ENCODE peak calls at places on chromosomes 11 and 22, in six cellular contexts. S is IMR-90, U is H9, D is mesenchymal stem cell, J is neuronal stem cell, M is H1. L is an unnamed sample.
A peak's percentile ranks its signal among the peaks of the same experiment; 100 is the strongest.

GRCh38 chr11:120184371-120184945 is 26.4 kb upstream of the OAF start:
- DNase-seq in J (no peak), D (no peak), U (no peak), M (no peak), S (no peak), L (no peak)

GRCh38 chr11:62705401-62705800 is 1.8 kb downstream of the BSCL2 start:
- DNase-seq in M (no peak), D (no peak), J (no peak), S (no peak), U (peak; percentile 41), L (no peak)

GRCh38 chr11:110935018-110935640 is 222.9 kb upstream of the ARHGAP20 start:
- DNase-seq in D (no peak), S (no peak), M (no peak), U (no peak), J (no peak), L (no peak)

GRCh38 chr11:25065711-25066110 is 568.9 kb downstream of the LUZP2 start:
- DNase-seq in J (no peak), U (no peak), S (peak; percentile 78), D (peak; percentile 26), M (no peak), L (no peak)

GRCh38 chr11:129728571-129728970 is 87.1 kb upstream of the TMEM45B start:
- DNase-seq in S (no peak), D (no peak), U (no peak), M (no peak), J (no peak), L (no peak)

GRCh38 chr11:16604784-16605439 is 133.5 kb upstream of the C11orf58 start:
- DNase-seq in S (peak; percentile 35), U (peak; percentile 39), D (peak; percentile 57), M (no peak), J (peak; percentile 40), L (no peak)

GRCh38 chr11:4983851-4984250 is 10.8 kb upstream of the OR51L1 start:
- DNase-seq in U (no peak), J (no peak), M (no peak), D (no peak), S (no peak), L (no peak)

GRCh38 chr22:44276706-44277403 is 35.9 kb downstream of the SHISAL1 start:
- DNase-seq in D (no peak), M (no peak), J (no peak), U (no peak), S (no peak), L (no peak)

GRCh38 chr11:96817488-96817887 is 427.7 kb downstream of the JRKL start:
- DNase-seq in J (no peak), U (no peak), S (no peak), D (peak; percentile 61), M (no peak), L (peak; percentile 73)

GRCh38 chr11:110828086-110828485 is 115.8 kb upstream of the ARHGAP20 start:
- DNase-seq in J (no peak), M (no peak), D (no peak), U (no peak), S (no peak), L (no peak)

GRCh38 chr11:24560324-24560723 is 63.5 kb downstream of the LUZP2 start:
- DNase-seq in D (no peak), S (no peak), J (no peak), U (no peak), M (no peak), L (no peak)

GRCh38 chr11:17366491-17366890 is 14.9 kb downstream of the NCR3LG1 start:
- DNase-seq in M (no peak), U (no peak), D (no peak), J (no peak), S (no peak), L (no peak)

GRCh38 chr11:134555510-134555909 is 143.5 kb upstream of the B3GAT1 start:
- DNase-seq in D (no peak), J (no peak), S (no peak), M (no peak), U (no peak), L (no peak)

GRCh38 chr11:122509091-122509490 is 146.4 kb upstream of the UBASH3B start:
- DNase-seq in U (no peak), M (no peak), J (no peak), S (no peak), D (no peak), L (no peak)

GRCh38 chr22:41699264-41700104 is at the start of gene MEI1:
- DNase-seq in U (peak; percentile 85), S (peak; percentile 56), J (no peak), D (no peak), M (peak; percentile 38), L (peak; percentile 85)

GRCh38 chr11:112132737-112133136 is 31.2 kb downstream of the IL18 start:
- DNase-seq in M (no peak), U (no peak), J (no peak), D (no peak), S (no peak), L (no peak)

GRCh38 chr11:79437274-79437980 is 3.4 kb downstream of the TENM4 start:
- DNase-seq in S (peak; percentile 57), M (no peak), D (peak; percentile 48), J (peak; percentile 69), U (peak; percentile 82), L (peak; percentile 45)
- H2BK5ac ChIP-seq in S (no peak overlapping the region), M (no peak overlapping the region), D (no peak overlapping the region), J (no peak overlapping the region), U (no peak overlapping the region), L (no peak overlapping the region)

DNA sequence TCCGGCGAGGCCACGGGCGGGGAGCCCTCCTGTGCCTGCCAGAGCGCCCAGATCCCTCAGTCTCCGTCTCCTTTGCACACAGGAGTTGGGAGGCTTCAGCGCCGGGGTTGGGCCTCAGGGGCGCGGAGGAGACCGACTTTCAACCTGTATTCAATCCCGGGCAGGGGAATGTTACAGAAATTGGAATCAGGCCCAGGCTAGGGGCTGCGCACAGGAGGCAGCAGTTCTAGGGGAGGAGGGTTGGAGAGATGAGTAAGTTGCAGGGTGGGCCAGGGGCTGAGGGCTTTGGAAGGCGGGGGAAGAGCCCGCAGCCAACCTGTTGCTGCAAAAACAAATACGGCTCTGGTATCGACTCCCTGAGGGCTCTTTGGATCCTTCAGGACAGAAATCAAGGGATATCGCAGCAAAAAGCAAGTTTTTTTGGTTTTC is 651 bp upstream of the KCNA4 start:
- DNase-seq in S (no peak), U (peak; percentile 38), M (no peak), D (no peak), J (no peak), L (no peak)
- H4K91ac ChIP-seq in S (no peak overlapping the region), U (no peak overlapping the region), M (no peak overlapping the region), D (no peak overlapping the region), J (no peak overlapping the region), L (no peak overlapping the region)

DNA sequence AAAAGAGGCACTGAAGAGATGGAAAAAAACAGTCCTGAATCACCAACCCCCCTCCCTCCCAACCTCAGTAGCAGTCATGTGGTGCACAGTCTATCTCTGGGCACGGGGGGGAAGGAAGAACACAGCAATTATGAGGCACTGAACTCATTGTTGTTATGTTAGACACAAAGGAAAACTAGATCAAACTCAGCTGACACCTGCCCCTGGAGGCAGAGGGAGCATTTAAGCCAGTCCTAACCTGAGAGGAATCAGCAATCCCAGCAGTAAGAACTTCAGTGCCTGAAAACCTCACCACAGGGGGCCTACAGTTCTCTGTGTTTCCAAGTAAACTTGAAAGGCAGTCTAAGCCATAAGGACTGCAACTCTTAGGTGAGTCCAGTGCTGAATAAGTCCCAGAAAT is 72.4 kb downstream of the GLYATL1 start:
- DNase-seq in M (peak; percentile 27), U (peak; percentile 66), S (no peak), D (no peak), J (peak; percentile 47), L (no peak)
- H3K4me1 ChIP-seq in M (peaks cover 5% of the 10 kb centered on the region), U (no peaks in the 10 kb centered on the region), S (no peaks in the 10 kb centered on the region), D (no peaks in the 10 kb centered on the region), J (no peaks in the 10 kb centered on the region), L (no peaks in the 10 kb centered on the region)

DNA sequence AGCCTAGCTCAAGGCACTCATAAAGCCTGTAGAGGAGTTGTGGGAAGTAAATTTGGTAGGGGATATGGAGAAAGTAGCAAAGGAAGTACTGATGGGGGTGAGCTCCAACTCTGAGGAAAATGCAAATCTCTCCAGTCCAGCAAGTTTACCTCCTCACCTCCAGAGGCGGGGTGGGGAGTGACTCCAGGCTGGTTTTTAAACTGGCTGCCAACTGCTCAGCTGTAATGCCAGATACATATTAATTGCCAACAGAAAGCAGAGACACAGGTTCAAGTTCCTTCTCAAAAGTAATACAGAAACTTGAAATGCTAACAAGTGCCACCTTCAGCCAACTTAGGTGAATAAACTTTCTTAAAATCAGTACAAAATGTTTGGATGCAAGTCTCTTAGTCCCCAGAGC is 436.2 kb upstream of the CCDC90B start:
- DNase-seq in D (no peak), J (no peak), M (no peak), U (no peak), S (no peak), L (no peak)
- H2BK5ac ChIP-seq in D (no peak overlapping the region), J (no peak overlapping the region), M (no peak overlapping the region), U (no peak overlapping the region), S (no peak overlapping the region), L (no peak overlapping the region)